ENCODE peak calls at places on chromosomes 16 and 17, in four cellular contexts. One of them, this sample, is unnamed.

GRCh38 chr17:39996789-39997188 is 16.2 kb downstream of the PSMD3 start:
- DNase-seq in IMR-90: no peak
- DNase-seq in H9: no peak
- DNase-seq in mesendoderm: no peak
- DNase-seq in this sample: no peak

GRCh38 chr16:621526-622105 is 9.2 kb upstream of the WFIKKN1 start:
- DNase-seq in IMR-90: no peak
- DNase-seq in H9: no peak
- DNase-seq in mesendoderm: no peak
- DNase-seq in this sample: no peak

GRCh38 chr17:50149425-50150353 is 788 bp downstream of the PPP1R9B start:
- DNase-seq in IMR-90: peak
- DNase-seq in H9: peak
- DNase-seq in mesendoderm: peak
- DNase-seq in this sample: no peak

GRCh38 chr16:780296-780695 is 7.9 kb downstream of the RPUSD1 start:
- DNase-seq in IMR-90: no peak
- DNase-seq in H9: no peak
- DNase-seq in mesendoderm: no peak
- DNase-seq in this sample: no peak

GRCh38 chr17:41895617-41896016 is 23.1 kb downstream of the ACLY start:
- DNase-seq in IMR-90: peak
- DNase-seq in H9: no peak
- DNase-seq in mesendoderm: no peak
- DNase-seq in this sample: no peak

GRCh38 chr16:83953796-83954576 is 946 bp downstream of the OSGIN1 start:
- DNase-seq in IMR-90: peak
- DNase-seq in H9: no peak
- DNase-seq in mesendoderm: peak
- DNase-seq in this sample: no peak

GRCh38 chr16:3856367-3857141 is 24.0 kb downstream of the CREBBP start:
- DNase-seq in IMR-90: no peak
- DNase-seq in H9: no peak
- DNase-seq in mesendoderm: no peak
- DNase-seq in this sample: no peak

GRCh38 chr17:6303664-6304063 is 131.3 kb downstream of the AIPL1 start:
- DNase-seq in IMR-90: no peak
- DNase-seq in H9: peak
- DNase-seq in mesendoderm: peak
- DNase-seq in this sample: no peak

GRCh38 chr16:20348365-20349185 is 3.9 kb downstream of the UMOD start:
- DNase-seq in IMR-90: no peak
- DNase-seq in H9: peak
- DNase-seq in mesendoderm: peak
- DNase-seq in this sample: peak

GRCh38 chr16:31200821-31201510 is 1.6 kb downstream of the PYCARD start:
- DNase-seq in IMR-90: no peak
- DNase-seq in H9: no peak
- DNase-seq in mesendoderm: peak
- DNase-seq in this sample: no peak

GRCh38 chr16:27853101-27853500 is 210.4 kb downstream of the GSG1L start:
- DNase-seq in IMR-90: no peak
- DNase-seq in H9: no peak
- DNase-seq in mesendoderm: no peak
- DNase-seq in this sample: no peak

GRCh38 chr17:1255041-1255440 is 15.2 kb upstream of the BHLHA9 start:
- DNase-seq in IMR-90: no peak
- DNase-seq in H9: no peak
- DNase-seq in mesendoderm: no peak
- DNase-seq in this sample: no peak

GRCh38 chr16:27748868-27749546 is 199.1 kb downstream of the KATNIP start:
- DNase-seq in IMR-90: peak
- DNase-seq in H9: peak
- DNase-seq in mesendoderm: peak
- DNase-seq in this sample: peak

GRCh38 chr16:30416047-30416603 is 8.7 kb downstream of the ZNF771 start:
- DNase-seq in IMR-90: no peak
- DNase-seq in H9: no peak
- DNase-seq in mesendoderm: peak
- DNase-seq in this sample: no peak

GRCh38 chr16:65725156-65725845 is 603.4 kb upstream of the CDH11 start:
- DNase-seq in IMR-90: peak
- DNase-seq in H9: no peak
- DNase-seq in mesendoderm: no peak
- DNase-seq in this sample: no peak

GRCh38 chr17:74930535-74931036 is 5.1 kb upstream of the OTOP3 start:
- DNase-seq in IMR-90: no peak
- DNase-seq in H9: peak
- DNase-seq in mesendoderm: no peak
- DNase-seq in this sample: no peak

GRCh38 chr17:73307130-73307529 is 4.7 kb downstream of the CDC42EP4 start:
- DNase-seq in IMR-90: no peak
- DNase-seq in H9: peak
- DNase-seq in mesendoderm: no peak
- DNase-seq in this sample: no peak

GRCh38 chr16:57380671-57381462 is 8.6 kb downstream of the CX3CL1 start:
- DNase-seq in IMR-90: peak
- DNase-seq in H9: no peak
- DNase-seq in mesendoderm: no peak
- DNase-seq in this sample: no peak

GRCh38 chr16:48538746-48539484 is 71.1 kb downstream of the N4BP1 start:
- DNase-seq in IMR-90: no peak
- DNase-seq in H9: no peak
- DNase-seq in mesendoderm: peak
- DNase-seq in this sample: no peak

GRCh38 chr16:63315229-63315628 is 1279.0 kb upstream of the CDH8 start:
- DNase-seq in IMR-90: no peak
- DNase-seq in H9: no peak
- DNase-seq in mesendoderm: no peak
- DNase-seq in this sample: no peak

DNA sequence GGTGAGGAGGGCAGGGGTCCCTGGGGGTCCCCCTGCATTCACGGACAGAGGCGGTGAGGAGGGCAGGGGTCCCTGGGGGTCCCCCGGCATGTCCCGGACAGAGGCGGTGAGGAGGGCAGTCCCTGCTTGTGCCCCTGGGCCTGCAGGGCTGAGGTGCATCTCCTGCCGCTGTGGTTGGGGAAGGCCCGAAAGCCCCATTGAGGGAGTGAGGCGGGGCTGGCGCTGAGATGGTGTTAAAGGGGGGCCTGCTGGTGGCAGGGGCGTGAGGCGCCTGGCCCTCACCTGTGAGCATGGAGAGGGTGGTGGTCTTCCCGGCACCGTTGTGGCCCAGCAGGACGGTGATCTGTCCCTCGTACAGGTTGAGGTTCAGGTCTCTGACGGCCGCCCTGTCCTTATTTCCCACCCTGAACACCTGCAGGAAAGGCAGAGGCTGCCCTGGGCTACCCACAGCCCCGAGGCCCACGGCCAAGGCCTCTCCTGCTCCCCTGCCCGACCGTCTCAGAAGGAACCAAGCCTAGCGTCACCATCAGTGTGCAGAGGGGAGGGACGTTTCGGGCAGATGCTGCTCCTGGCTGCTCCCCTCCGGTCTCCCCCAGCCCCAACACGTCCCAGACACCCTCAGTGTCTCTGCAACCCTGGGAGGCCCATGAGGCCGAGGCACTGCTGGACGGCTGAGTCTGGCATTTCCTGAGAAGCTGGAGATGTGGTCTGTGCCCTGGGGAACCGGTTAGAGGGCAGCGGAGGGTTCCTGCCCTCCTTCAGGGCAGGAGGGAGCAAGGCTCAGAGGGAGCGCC is 31.4 kb upstream of the RNPS1 start:
- DNase-seq in IMR-90: no peak
- DNase-seq in H9: no peak
- DNase-seq in mesendoderm: no peak
- DNase-seq in this sample: no peak
- H4K5ac ChIP-seq in IMR-90: no peak
- H4K5ac ChIP-seq in H9: no peak
- H4K5ac ChIP-seq in mesendoderm: no peak
- H4K5ac ChIP-seq in this sample: no peak

GRCh38 chr17:46000757-46001156 is 1.7 kb downstream of the STH start:
- DNase-seq in IMR-90: no peak
- DNase-seq in H9: no peak
- DNase-seq in mesendoderm: no peak
- DNase-seq in this sample: no peak

GRCh38 chr17:45997624-45998023 is 1.4 kb upstream of the STH start:
- DNase-seq in IMR-90: peak
- DNase-seq in H9: no peak
- DNase-seq in mesendoderm: no peak
- DNase-seq in this sample: no peak

GRCh38 chr17:45999900-46000290 is 845 bp downstream of the STH start:
- DNase-seq in IMR-90: no peak
- DNase-seq in H9: no peak
- DNase-seq in mesendoderm: no peak
- DNase-seq in this sample: no peak

GRCh38 chr17:46000292-46000691 is 1.2 kb downstream of the STH start:
- DNase-seq in IMR-90: no peak
- DNase-seq in H9: no peak
- DNase-seq in mesendoderm: no peak
- DNase-seq in this sample: no peak

DNA sequence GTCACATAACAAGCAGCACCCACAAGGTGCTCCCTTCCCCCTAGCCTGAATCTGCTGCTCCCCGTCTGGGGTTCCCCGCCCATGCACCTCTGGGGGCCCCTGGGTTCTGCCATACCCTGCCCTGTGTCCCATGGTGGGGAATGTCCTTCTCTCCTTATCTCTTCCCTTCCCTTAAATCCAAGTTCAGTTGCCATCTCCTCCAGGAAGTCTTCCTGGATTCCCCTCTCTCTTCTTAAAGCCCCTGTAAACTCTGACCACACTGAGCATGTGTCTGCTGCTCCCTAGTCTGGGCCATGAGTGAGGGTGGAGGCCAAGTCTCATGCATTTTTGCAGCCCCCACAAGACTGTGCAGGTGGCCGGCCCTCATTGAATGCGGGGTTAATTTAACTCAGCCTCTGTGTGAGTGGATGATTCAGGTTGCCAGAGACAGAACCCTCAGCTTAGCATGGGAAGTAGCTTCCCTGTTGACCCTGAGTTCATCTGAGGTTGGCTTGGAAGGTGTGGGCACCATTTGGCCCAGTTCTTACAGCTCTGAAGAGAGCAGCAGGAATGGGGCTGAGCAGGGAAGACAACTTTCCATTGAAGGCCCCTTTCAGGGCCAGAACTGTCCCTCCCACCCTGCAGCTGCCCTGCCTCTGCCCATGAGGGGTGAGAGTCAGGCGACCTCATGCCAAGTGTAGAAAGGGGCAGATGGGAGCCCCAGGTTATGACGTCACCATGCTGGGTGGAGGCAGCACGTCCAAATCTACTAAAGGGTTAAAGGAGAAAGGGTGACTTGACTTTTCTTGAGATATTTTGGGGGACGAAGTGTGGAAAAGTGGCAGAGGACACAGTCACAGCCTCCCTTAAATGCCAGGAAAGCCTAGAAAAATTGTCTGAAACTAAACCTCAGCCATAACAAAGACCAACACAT is at the start of gene STH:
- DNase-seq in IMR-90: no peak
- DNase-seq in H9: no peak
- DNase-seq in mesendoderm: no peak
- DNase-seq in this sample: no peak
- H4K5ac ChIP-seq in IMR-90: no peak
- H4K5ac ChIP-seq in H9: no peak
- H4K5ac ChIP-seq in mesendoderm: no peak
- H4K5ac ChIP-seq in this sample: no peak

DNA sequence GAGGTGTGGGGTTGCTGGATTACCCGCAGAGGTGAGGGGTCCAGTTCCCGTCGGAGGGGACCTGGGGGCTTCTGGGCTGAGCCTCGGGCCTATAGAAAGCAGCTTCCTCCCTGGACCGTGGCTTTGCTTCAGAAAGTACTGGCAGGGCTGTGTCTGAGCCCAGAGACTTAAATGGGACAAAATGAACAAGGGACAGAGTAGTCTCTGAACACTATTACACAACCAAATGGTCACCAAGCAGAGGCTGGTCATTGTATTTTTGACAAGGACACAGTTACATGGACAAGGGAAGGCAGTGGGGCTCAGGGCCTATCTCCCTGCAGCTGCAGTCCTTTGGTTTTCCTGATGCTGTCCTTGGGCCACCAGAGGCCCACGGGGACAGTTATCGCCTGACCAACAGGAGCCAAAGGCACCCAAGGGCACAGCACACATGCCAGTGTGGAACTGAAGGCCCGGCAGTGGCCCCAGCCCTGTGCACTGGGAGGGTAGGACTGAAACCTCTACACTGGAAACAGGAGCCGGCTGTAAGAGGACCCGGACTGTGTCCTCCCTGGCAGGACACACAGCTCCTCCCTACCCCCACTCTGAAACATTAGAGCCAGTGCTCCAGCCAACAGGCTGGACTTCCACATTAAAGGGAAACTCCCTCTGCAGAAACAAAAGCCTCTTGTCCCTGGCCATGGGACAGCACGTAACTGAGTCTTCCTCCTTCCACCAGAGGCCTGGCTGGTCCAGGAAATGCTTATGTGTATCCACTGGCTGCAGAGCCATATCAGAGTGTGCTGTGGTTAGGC is 26.0 kb upstream of the ERN1 start:
- DNase-seq in IMR-90: peak
- DNase-seq in H9: no peak
- DNase-seq in mesendoderm: no peak
- DNase-seq in this sample: no peak
- H4K5ac ChIP-seq in IMR-90: peak
- H4K5ac ChIP-seq in H9: no peak
- H4K5ac ChIP-seq in mesendoderm: no peak
- H4K5ac ChIP-seq in this sample: no peak

GRCh38 chr17:11990363-11990983 is 6.8 kb downstream of the ZNF18 start:
- DNase-seq in IMR-90: no peak
- DNase-seq in H9: no peak
- DNase-seq in mesendoderm: no peak
- DNase-seq in this sample: no peak

GRCh38 chr17:11986939-11987329 is 10.3 kb downstream of the ZNF18 start:
- DNase-seq in IMR-90: peak
- DNase-seq in H9: no peak
- DNase-seq in mesendoderm: peak
- DNase-seq in this sample: no peak

GRCh38 chr17:11986179-11986938 is 10.9 kb downstream of the ZNF18 start:
- DNase-seq in IMR-90: no peak
- DNase-seq in H9: no peak
- DNase-seq in mesendoderm: peak
- DNase-seq in this sample: no peak

GRCh38 chr17:11996722-11997146 is 541 bp downstream of the ZNF18 start:
- DNase-seq in IMR-90: peak
- DNase-seq in H9: no peak
- DNase-seq in mesendoderm: peak
- DNase-seq in this sample: peak

DNA sequence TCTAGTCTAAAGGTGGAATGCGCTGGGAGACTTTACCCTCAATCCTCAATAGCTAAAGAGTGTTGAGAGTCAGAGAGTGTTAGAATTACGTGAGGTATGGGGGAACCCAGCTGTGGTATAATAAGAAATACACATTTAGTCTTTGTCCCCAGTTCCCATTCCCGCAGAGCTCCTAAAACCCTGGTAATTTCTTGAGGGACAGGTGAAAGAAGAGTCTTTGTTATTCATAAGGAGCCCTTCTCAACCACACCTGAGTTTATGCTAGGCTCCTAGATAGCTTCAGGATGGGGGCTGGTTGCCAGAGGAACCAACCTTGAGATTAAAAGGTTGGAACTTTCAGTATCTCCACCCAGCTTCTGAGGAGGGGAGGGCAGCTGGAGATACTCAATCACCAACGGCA is 5.8 kb downstream of the ZNF18 start:
- DNase-seq in IMR-90: no peak
- DNase-seq in H9: peak
- DNase-seq in mesendoderm: peak
- DNase-seq in this sample: no peak
- H4K5ac ChIP-seq in IMR-90: no peak
- H4K5ac ChIP-seq in H9: no peak
- H4K5ac ChIP-seq in mesendoderm: no peak
- H4K5ac ChIP-seq in this sample: no peak